ENCODE peak calls at places on chromosomes 16 and 17, in eight cellular contexts. Z, S, X, D, V, U, J and P are unnamed samples.

GRCh38 chr17:376936-377863 is 24.6 kb upstream of the RPH3AL start:
- DNase-seq in X (no peak), Z (no peak), J (no peak), U (peak; percentile 79), S (peak; percentile 50), V (no peak), D (no peak), P (no peak)

GRCh38 chr16:22814330-22815105 is 556 bp downstream of the HS3ST2 start:
- DNase-seq in S (no peak), D (no peak), X (no peak), V (no peak), Z (no peak), U (no peak), J (no peak), P (no peak)

GRCh38 chr16:22357635-22357971 is 16.8 kb downstream of the CDR2 start:
- DNase-seq in J (no peak), X (no peak), U (no peak), D (no peak), V (no peak), S (no peak), Z (no peak), P (no peak)

GRCh38 chr16:11198817-11199216 is 57.2 kb downstream of the SOCS1 start:
- DNase-seq in U (no peak), S (no peak), J (peak; percentile 22), Z (peak; percentile 70), D (no peak), X (no peak), V (no peak), P (no peak)

GRCh38 chr17:47239663-47240374 is 13.8 kb upstream of the ITGB3 start:
- DNase-seq in Z (peak; percentile 69), D (peak; percentile 98), V (peak; percentile 85), S (peak; percentile 99), J (peak; percentile 50), U (peak; percentile 75), X (peak; percentile 95), P (no peak)

GRCh38 chr16:87431926-87432325 is 39.8 kb downstream of the MAP1LC3B start:
- DNase-seq in J (no peak), U (no peak), D (peak; percentile 57), V (peak; percentile 87), X (peak; percentile 88), Z (no peak), S (peak; percentile 92), P (no peak)

GRCh38 chr17:43767713-43768059 is 9.1 kb upstream of the SOST start:
- DNase-seq in J (no peak), V (no peak), X (no peak), S (no peak), D (no peak), Z (no peak), U (no peak), P (no peak)

GRCh38 chr16:88618182-88618955 is 20.0 kb upstream of the IL17C start:
- DNase-seq in V (no peak), Z (no peak), U (no peak), S (no peak), D (no peak), X (no peak), J (no peak), P (no peak)

GRCh38 chr16:88468289-88469129 is 15.4 kb downstream of the ZFPM1 start:
- DNase-seq in J (peak; percentile 76), D (peak; percentile 58), X (no peak), S (peak; percentile 41), Z (peak; percentile 56), U (no peak), V (no peak), P (peak; percentile 76)

GRCh38 chr17:792277-792676 is 10.1 kb downstream of the MRM3 start:
- DNase-seq in V (no peak), X (no peak), J (peak; percentile 31), U (no peak), Z (no peak), D (no peak), S (peak; percentile 39), P (no peak)

GRCh38 chr17:39462644-39463375 is 1.5 kb downstream of the CDK12 start:
- DNase-seq in X (peak; percentile 20), U (no peak), Z (no peak), J (no peak), D (peak; percentile 6), V (peak; percentile 13), S (peak; percentile 52), P (no peak)

GRCh38 chr17:16288860-16289571 is 64.3 kb downstream of the CENPV start:
- DNase-seq in U (no peak), D (peak; percentile 12), X (no peak), S (no peak), Z (no peak), J (no peak), V (no peak), P (no peak)

GRCh38 chr16:88806491-88807111 is 3.0 kb downstream of the CDT1 start:
- DNase-seq in J (no peak), X (no peak), U (peak; percentile 27), Z (no peak), V (no peak), D (no peak), S (no peak), P (no peak)

GRCh38 chr17:75970011-75970523 is 8.9 kb downstream of the ACOX1 start:
- DNase-seq in D (peak; percentile 41), Z (no peak), S (peak; percentile 52), V (no peak), U (no peak), J (no peak), X (no peak), P (no peak)

GRCh38 chr17:68584904-68585303 is 16.3 kb downstream of the FAM20A start:
- DNase-seq in X (no peak), V (no peak), D (no peak), S (no peak), U (no peak), Z (no peak), J (no peak), P (no peak)

GRCh38 chr17:68585643-68586042 is 15.5 kb downstream of the FAM20A start:
- DNase-seq in X (no peak), J (no peak), V (no peak), S (peak; percentile 51), D (no peak), U (no peak), Z (no peak), P (no peak)

GRCh38 chr17:68580236-68580903 is 20.8 kb downstream of the FAM20A start:
- DNase-seq in D (peak; percentile 97), Z (no peak), S (peak; percentile 91), J (no peak), X (peak; percentile 25), U (no peak), V (peak; percentile 75), P (no peak)

GRCh38 chr17:68579194-68579900 is 21.8 kb downstream of the FAM20A start:
- DNase-seq in Z (no peak), U (no peak), S (no peak), D (no peak), V (no peak), X (no peak), J (no peak), P (no peak)

DNA sequence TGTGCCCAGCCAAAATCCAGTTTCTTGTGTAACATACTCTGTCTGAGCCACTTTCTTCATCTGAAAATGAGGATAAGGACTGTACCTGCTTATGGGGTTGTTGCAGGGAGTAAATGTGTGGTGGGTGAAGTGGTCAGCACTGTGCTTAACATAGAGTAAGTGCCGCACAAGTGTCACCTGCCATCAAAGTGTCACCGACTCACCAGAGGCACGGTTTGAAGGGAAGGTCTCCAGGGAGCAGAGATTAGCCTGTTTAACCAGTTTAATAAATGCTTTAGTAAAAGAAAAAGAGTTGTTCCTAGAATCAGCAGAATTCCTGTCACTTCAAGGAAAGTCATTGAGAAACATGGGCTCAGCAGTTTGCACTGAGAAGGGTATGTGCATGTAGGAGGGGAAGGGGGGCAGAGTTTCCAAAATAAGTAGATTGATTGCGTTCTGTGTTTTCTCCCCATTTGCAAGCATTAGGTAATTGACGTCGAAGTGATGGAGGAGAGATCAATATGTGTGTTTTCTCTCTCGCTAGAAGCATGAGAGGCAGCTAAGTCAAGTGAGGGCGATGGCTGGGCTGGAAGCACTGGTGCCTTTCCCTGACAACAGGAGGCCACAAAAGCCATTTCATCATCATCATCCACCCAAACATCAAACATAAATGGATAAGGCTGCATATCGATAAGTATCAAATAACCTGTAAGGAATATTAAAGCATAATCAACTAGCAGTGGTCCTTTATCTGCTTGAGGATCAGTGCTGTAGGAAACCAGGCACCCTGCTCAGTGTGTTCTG is 19.1 kb downstream of the FAM20A start:
- DNase-seq in U (no peak), J (no peak), D (no peak), V (peak; percentile 52), S (no peak), Z (no peak), X (no peak), P (no peak)
- H3K4me1 ChIP-seq in U (peaks cover 52% of the 10 kb centered on the region), J (no peaks in the 10 kb centered on the region), D (peaks cover 38% of the 10 kb centered on the region), V (peaks cover 69% of the 10 kb centered on the region), S (peaks cover 57% of the 10 kb centered on the region), Z (no peaks in the 10 kb centered on the region), X (no peaks in the 10 kb centered on the region), P (peaks cover 2% of the 10 kb centered on the region)

DNA sequence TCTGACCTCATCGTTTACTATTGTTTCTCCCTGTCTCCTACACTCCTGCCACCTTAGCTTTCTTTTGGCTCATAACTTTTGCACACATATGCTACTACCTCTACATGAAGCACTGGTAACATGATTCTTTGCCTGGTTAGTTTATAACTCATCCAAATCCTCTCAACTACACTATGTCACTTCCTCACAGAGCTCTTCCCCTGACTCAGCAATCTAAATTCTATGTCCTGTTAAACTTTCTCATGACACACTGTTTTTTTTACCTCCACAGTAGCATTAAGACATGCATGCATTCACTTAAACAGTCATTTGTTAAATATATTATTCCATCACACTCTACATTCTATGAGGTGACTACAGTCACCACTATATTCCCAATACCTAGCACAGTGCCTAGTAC is 19.7 kb downstream of the APPBP2 start:
- DNase-seq in Z (no peak), U (no peak), X (no peak), D (peak; percentile 53), J (no peak), S (peak; percentile 83), V (no peak), P (no peak)
- H3K27ac ChIP-seq in Z (no peak overlapping the region), U (no peak overlapping the region), X (no peak overlapping the region), D (peak overlapping the region; percentile 51), J (peak overlapping the region; percentile 29), S (peak overlapping the region; percentile 74), V (no peak overlapping the region), P (no peak overlapping the region)

DNA sequence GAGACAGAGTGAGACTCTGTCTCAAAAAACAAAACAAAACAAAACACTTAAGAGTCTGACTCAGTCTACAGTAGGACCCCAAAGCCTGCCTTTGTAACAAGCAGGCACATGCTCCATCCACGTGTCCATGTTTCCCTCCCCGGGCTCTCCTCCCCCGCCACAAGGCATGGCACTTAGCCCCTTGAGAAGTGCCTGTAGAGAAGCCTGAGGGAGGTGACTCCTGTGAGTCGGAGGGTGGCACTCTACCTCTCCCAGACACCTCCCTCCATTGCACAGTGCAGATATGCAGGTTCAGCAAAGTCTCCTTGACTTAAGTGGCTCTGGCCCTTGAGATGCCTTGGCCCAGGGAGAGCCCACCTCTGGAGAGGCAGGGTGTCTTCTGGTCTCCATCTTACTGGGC is 6.8 kb downstream of the FHOD1 start:
- DNase-seq in V (peak; percentile 93), J (no peak), D (no peak), S (peak; percentile 61), U (peak; percentile 33), X (no peak), Z (no peak), P (no peak)
- H3K4me1 ChIP-seq in V (peaks cover 58% of the 10 kb centered on the region), J (peaks cover 56% of the 10 kb centered on the region), D (no peaks in the 10 kb centered on the region), S (peaks cover 55% of the 10 kb centered on the region), U (peaks cover 58% of the 10 kb centered on the region), X (peaks cover 54% of the 10 kb centered on the region), Z (peaks cover 46% of the 10 kb centered on the region), P (peaks cover 10% of the 10 kb centered on the region)

DNA sequence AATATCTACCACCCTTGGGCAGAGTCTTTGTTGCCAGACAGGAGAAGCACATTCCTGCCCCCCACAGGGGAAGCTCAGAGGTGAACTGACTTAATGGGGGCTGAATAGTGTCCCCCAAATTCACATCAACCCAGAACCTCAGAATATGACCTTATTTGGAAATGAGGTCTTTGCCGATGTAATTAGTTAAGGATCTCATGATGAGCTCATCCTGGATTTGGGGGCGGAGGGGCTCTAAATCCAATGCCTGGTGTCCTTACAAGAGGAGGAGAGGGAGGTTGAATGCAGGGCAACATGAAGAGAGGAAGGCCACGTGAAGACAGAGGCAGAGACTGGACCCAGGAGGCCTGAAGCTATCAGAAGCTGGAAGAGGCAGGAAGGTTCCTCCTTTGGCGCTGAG is 21.4 kb downstream of the C16orf74 start:
- DNase-seq in Z (no peak), U (no peak), D (no peak), J (no peak), S (no peak), X (no peak), V (no peak), P (no peak)
- H3K27ac ChIP-seq in Z (no peak overlapping the region), U (no peak overlapping the region), D (no peak overlapping the region), J (no peak overlapping the region), S (no peak overlapping the region), X (no peak overlapping the region), V (no peak overlapping the region), P (no peak overlapping the region)